ENCODE peak calls at places on chromosomes 6 and 20, in nine cellular contexts. G is cardiac septum; N is stimulated activated CD4-positive, alpha-beta T cell treated with anti-CD3 and anti-CD28 coated beads, Interleukin-1b, Interleukin-23, amount 100 ng/mL, for 24 hours; E is hypothalamus; W is activated CD8-positive, alpha-beta memory T cell treated with anti-CD3 and anti-CD28 coated beads for 48 hours; S is T-helper 17 cell; Q is adrenal gland; L is central memory CD4-positive, alpha-beta T cell; P is substantia nigra. T is an unnamed sample.

GRCh38 chr6:38459291-38459690 is 180.4 kb downstream of the BTBD9 start:
- DNase-seq in G (no peak), N (no peak), E (no peak), W (no peak), S (no peak), Q (no peak), L (no peak), P (no peak), T (no peak)

GRCh38 chr6:164130151-164130550 is 715.6 kb downstream of the QKI start:
- DNase-seq in G (no peak), N (no peak), E (no peak), W (no peak), S (no peak), Q (peak; percentile 28), L (no peak), P (no peak), T (no peak)

GRCh38 chr6:148455225-148455624 is 112.6 kb downstream of the SASH1 start:
- DNase-seq in G (no peak), N (no peak), E (no peak), W (no peak), S (no peak), Q (no peak), L (no peak), P (no peak), T (no peak)

GRCh38 chr6:10528170-10528981 is 7.2 kb downstream of the GCNT2 start:
- DNase-seq in G (no peak), N (no peak), E (no peak), W (no peak), S (no peak), Q (no peak), L (peak; percentile 8), P (no peak), T (no peak)

GRCh38 chr6:34460796-34461507 is 4.9 kb upstream of the PACSIN1 start:
- DNase-seq in G (no peak), N (no peak), E (no peak), W (no peak), S (no peak), Q (peak; percentile 40), L (no peak), P (no peak), T (no peak)

GRCh38 chr6:123316733-123317323 is 319.9 kb downstream of the TRDN start:
- DNase-seq in G (no peak), N (no peak), E (no peak), W (no peak), S (no peak), Q (no peak), L (no peak), P (no peak), T (no peak)

GRCh38 chr6:106913676-106914280 is 60.8 kb downstream of the CD24 start:
- DNase-seq in G (no peak), N (no peak), E (no peak), W (no peak), S (no peak), Q (no peak), L (no peak), P (no peak), T (no peak)

GRCh38 chr6:186221-186965 is 105.9 kb upstream of the DUSP22 start:
- DNase-seq in G (no peak), N (no peak), E (no peak), W (no peak), S (no peak), Q (no peak), L (no peak), P (no peak), T (no peak)

GRCh38 chr6:7267521-7268091 is 45.4 kb downstream of the SSR1 start:
- DNase-seq in G (peak; percentile 77), N (no peak), E (no peak), W (no peak), S (no peak), Q (peak; percentile 88), L (no peak), P (no peak), T (no peak)

GRCh38 chr6:160034346-160034930 is 65.6 kb downstream of the IGF2R start:
- DNase-seq in G (no peak), N (no peak), E (no peak), W (no peak), S (no peak), Q (no peak), L (no peak), P (no peak), T (no peak)

GRCh38 chr20:63411151-63411897 is 50.2 kb upstream of the CHRNA4 start:
- DNase-seq in G (no peak), N (no peak), E (no peak), W (no peak), S (no peak), Q (no peak), L (no peak), P (no peak), T (no peak)

GRCh38 chr6:126919947-126920346 is 198.5 kb upstream of the RSPO3 start:
- DNase-seq in G (no peak), N (no peak), E (no peak), W (no peak), S (no peak), Q (no peak), L (no peak), P (no peak), T (no peak)

GRCh38 chr20:54624701-54625472 is 149.5 kb downstream of the DOK5 start:
- DNase-seq in G (no peak), N (no peak), E (no peak), W (no peak), S (no peak), Q (no peak), L (no peak), P (peak; percentile 15), T (no peak)

GRCh38 chr6:138692058-138692977 is 81.3 kb upstream of the CCDC28A start:
- DNase-seq in G (peak; percentile 87), N (peak; percentile 19), E (peak; percentile 41), W (peak; percentile 55), S (peak; percentile 44), Q (peak; percentile 76), L (peak; percentile 22), P (peak; percentile 68), T (peak; percentile 27)

GRCh38 chr6:11580686-11581085 is 43.1 kb downstream of the TMEM170B start:
- DNase-seq in G (no peak), N (no peak), E (no peak), W (no peak), S (no peak), Q (no peak), L (no peak), P (no peak), T (no peak)

GRCh38 chr6:106444777-106445507 is 84.4 kb downstream of the CRYBG1 start:
- DNase-seq in G (no peak), N (no peak), E (no peak), W (no peak), S (no peak), Q (peak; percentile 26), L (peak; percentile 69), P (no peak), T (no peak)

GRCh38 chr6:101806241-101806640 is 412.7 kb downstream of the GRIK2 start:
- DNase-seq in G (no peak), N (no peak), E (no peak), W (no peak), S (no peak), Q (no peak), L (no peak), P (no peak), T (no peak)

GRCh38 chr6:125231574-125232343 is 70.0 kb downstream of the HDDC2 start:
- DNase-seq in G (no peak), N (no peak), E (no peak), W (no peak), S (no peak), Q (no peak), L (no peak), P (no peak), T (no peak)

GRCh38 chr6:74408844-74409243 is 712.8 kb downstream of the CD109 start:
- DNase-seq in G (no peak), N (no peak), E (no peak), W (no peak), S (no peak), Q (no peak), L (no peak), P (no peak), T (no peak)